ENCODE peak calls at places on chromosome 1, in seven cellular contexts. One of them, this sample, is unnamed.
A peak's percentile ranks its signal among the peaks of the same experiment; 100 is the strongest.

GRCh38 chr1:51284487-51284954 is 45.8 kb downstream of the TTC39A start:
- DNase-seq in fibroblast of pulmonary artery: peak; percentile 37
- DNase-seq in HFF-Myc: no peak
- DNase-seq in AG09309: no peak
- DNase-seq in AG04450: no peak
- DNase-seq in BJ: no peak
- DNase-seq in AG04449: no peak
- DNase-seq in this sample: no peak

GRCh38 chr1:220684890-220685289 is 5.3 kb upstream of the C1orf115 start:
- DNase-seq in fibroblast of pulmonary artery: peak; percentile 22
- DNase-seq in HFF-Myc: no peak
- DNase-seq in AG09309: no peak
- DNase-seq in AG04450: no peak
- DNase-seq in BJ: no peak
- DNase-seq in AG04449: no peak
- DNase-seq in this sample: no peak

GRCh38 chr1:171611306-171611705 is 10.7 kb upstream of the MYOCOS start:
- DNase-seq in fibroblast of pulmonary artery: peak; percentile 31
- DNase-seq in HFF-Myc: no peak
- DNase-seq in AG09309: peak; percentile 20
- DNase-seq in AG04450: no peak
- DNase-seq in BJ: no peak
- DNase-seq in AG04449: peak; percentile 17
- DNase-seq in this sample: no peak

GRCh38 chr1:1437033-1437903 is 1.8 kb downstream of the VWA1 start:
- DNase-seq in fibroblast of pulmonary artery: no peak
- DNase-seq in HFF-Myc: no peak
- DNase-seq in AG09309: no peak
- DNase-seq in AG04450: no peak
- DNase-seq in BJ: no peak
- DNase-seq in AG04449: no peak
- DNase-seq in this sample: no peak

GRCh38 chr1:165543651-165544452 is at the start of gene LRRC52:
- DNase-seq in fibroblast of pulmonary artery: no peak
- DNase-seq in HFF-Myc: no peak
- DNase-seq in AG09309: no peak
- DNase-seq in AG04450: no peak
- DNase-seq in BJ: no peak
- DNase-seq in AG04449: no peak
- DNase-seq in this sample: no peak

GRCh38 chr1:243742814-243743213 is 107.2 kb downstream of the AKT3 start:
- DNase-seq in fibroblast of pulmonary artery: peak; percentile 77
- DNase-seq in HFF-Myc: no peak
- DNase-seq in AG09309: peak; percentile 52
- DNase-seq in AG04450: peak; percentile 45
- DNase-seq in BJ: peak; percentile 48
- DNase-seq in AG04449: peak; percentile 50
- DNase-seq in this sample: no peak

GRCh38 chr1:12171206-12172041 is 4.6 kb downstream of the TNFRSF1B start:
- DNase-seq in fibroblast of pulmonary artery: no peak
- DNase-seq in HFF-Myc: no peak
- DNase-seq in AG09309: no peak
- DNase-seq in AG04450: no peak
- DNase-seq in BJ: no peak
- DNase-seq in AG04449: no peak
- DNase-seq in this sample: no peak

GRCh38 chr1:175600721-175601440 is 142.5 kb downstream of the TNR start:
- DNase-seq in fibroblast of pulmonary artery: no peak
- DNase-seq in HFF-Myc: no peak
- DNase-seq in AG09309: no peak
- DNase-seq in AG04450: no peak
- DNase-seq in BJ: no peak
- DNase-seq in AG04449: no peak
- DNase-seq in this sample: no peak

GRCh38 chr1:59390307-59390706 is 93.4 kb downstream of the FGGY start:
- DNase-seq in fibroblast of pulmonary artery: no peak
- DNase-seq in HFF-Myc: no peak
- DNase-seq in AG09309: no peak
- DNase-seq in AG04450: no peak
- DNase-seq in BJ: no peak
- DNase-seq in AG04449: no peak
- DNase-seq in this sample: no peak
- TF ChIP-seq CTCF in fibroblast of pulmonary artery: no peak
- TF ChIP-seq CTCF in HFF-Myc: no peak
- TF ChIP-seq CTCF in AG09309: no peak
- TF ChIP-seq CTCF in AG04450: no peak
- TF ChIP-seq CTCF in BJ: no peak
- TF ChIP-seq CTCF in AG04449: no peak
- TF ChIP-seq CTCF in this sample: no peak

GRCh38 chr1:54764132-54764921 is at the start of gene PARS2:
- DNase-seq in fibroblast of pulmonary artery: peak; percentile 100
- DNase-seq in HFF-Myc: peak; percentile 99
- DNase-seq in AG09309: peak; percentile 99
- DNase-seq in AG04450: peak; percentile 99
- DNase-seq in BJ: peak; percentile 99
- DNase-seq in AG04449: peak; percentile 98
- DNase-seq in this sample: peak; percentile 97

GRCh38 chr1:54766726-54767125 is 2.4 kb upstream of the PARS2 start:
- DNase-seq in fibroblast of pulmonary artery: no peak
- DNase-seq in HFF-Myc: no peak
- DNase-seq in AG09309: no peak
- DNase-seq in AG04450: no peak
- DNase-seq in BJ: no peak
- DNase-seq in AG04449: no peak
- DNase-seq in this sample: no peak

GRCh38 chr1:54767526-54767925 is 3.2 kb upstream of the PARS2 start:
- DNase-seq in fibroblast of pulmonary artery: no peak
- DNase-seq in HFF-Myc: no peak
- DNase-seq in AG09309: no peak
- DNase-seq in AG04450: no peak
- DNase-seq in BJ: no peak
- DNase-seq in AG04449: no peak
- DNase-seq in this sample: no peak

GRCh38 chr1:54764922-54765561 is 719 bp upstream of the PARS2 start:
- DNase-seq in fibroblast of pulmonary artery: no peak
- DNase-seq in HFF-Myc: no peak
- DNase-seq in AG09309: no peak
- DNase-seq in AG04450: no peak
- DNase-seq in BJ: no peak
- DNase-seq in AG04449: no peak
- DNase-seq in this sample: no peak

GRCh38 chr1:54768093-54768492 is 3.8 kb upstream of the PARS2 start:
- DNase-seq in fibroblast of pulmonary artery: peak; percentile 12
- DNase-seq in HFF-Myc: no peak
- DNase-seq in AG09309: peak; percentile 2
- DNase-seq in AG04450: no peak
- DNase-seq in BJ: no peak
- DNase-seq in AG04449: no peak
- DNase-seq in this sample: peak; percentile 20
- TF ChIP-seq CTCF in fibroblast of pulmonary artery: no peak
- TF ChIP-seq CTCF in HFF-Myc: no peak
- TF ChIP-seq CTCF in AG09309: peak; percentile 21
- TF ChIP-seq CTCF in AG04450: peak; percentile 22
- TF ChIP-seq CTCF in BJ: no peak
- TF ChIP-seq CTCF in AG04449: no peak
- TF ChIP-seq CTCF in this sample: no peak

GRCh38 chr1:225909477-225909876 is 14.6 kb downstream of the PYCR2 start:
- DNase-seq in fibroblast of pulmonary artery: no peak
- DNase-seq in HFF-Myc: no peak
- DNase-seq in AG09309: no peak
- DNase-seq in AG04450: no peak
- DNase-seq in BJ: no peak
- DNase-seq in AG04449: no peak
- DNase-seq in this sample: no peak

GRCh38 chr1:225908773-225909172 is 15.3 kb downstream of the PYCR2 start:
- DNase-seq in fibroblast of pulmonary artery: no peak
- DNase-seq in HFF-Myc: no peak
- DNase-seq in AG09309: no peak
- DNase-seq in AG04450: no peak
- DNase-seq in BJ: no peak
- DNase-seq in AG04449: no peak
- DNase-seq in this sample: no peak

GRCh38 chr1:225908013-225908640 is 15.9 kb downstream of the PYCR2 start:
- DNase-seq in fibroblast of pulmonary artery: no peak
- DNase-seq in HFF-Myc: no peak
- DNase-seq in AG09309: no peak
- DNase-seq in AG04450: no peak
- DNase-seq in BJ: no peak
- DNase-seq in AG04449: no peak
- DNase-seq in this sample: no peak

GRCh38 chr1:225914391-225914790 is 9.7 kb downstream of the PYCR2 start:
- DNase-seq in fibroblast of pulmonary artery: no peak
- DNase-seq in HFF-Myc: no peak
- DNase-seq in AG09309: no peak
- DNase-seq in AG04450: no peak
- DNase-seq in BJ: no peak
- DNase-seq in AG04449: no peak
- DNase-seq in this sample: no peak

GRCh38 chr1:225911207-225912130 is 12.6 kb downstream of the PYCR2 start:
- DNase-seq in fibroblast of pulmonary artery: peak; percentile 57
- DNase-seq in HFF-Myc: no peak
- DNase-seq in AG09309: no peak
- DNase-seq in AG04450: no peak
- DNase-seq in BJ: no peak
- DNase-seq in AG04449: no peak
- DNase-seq in this sample: peak; percentile 82
- TF ChIP-seq CTCF in fibroblast of pulmonary artery: peak; percentile 46
- TF ChIP-seq CTCF in HFF-Myc: peak; percentile 70
- TF ChIP-seq CTCF in AG09309: peak; percentile 62
- TF ChIP-seq CTCF in AG04450: peak; percentile 76
- TF ChIP-seq CTCF in BJ: peak; percentile 54
- TF ChIP-seq CTCF in AG04449: peak; percentile 77
- TF ChIP-seq CTCF in this sample: peak; percentile 78

GRCh38 chr1:81780705-81781454 is 19.9 kb upstream of the ADGRL2 start:
- DNase-seq in fibroblast of pulmonary artery: no peak
- DNase-seq in HFF-Myc: no peak
- DNase-seq in AG09309: no peak
- DNase-seq in AG04450: no peak
- DNase-seq in BJ: no peak
- DNase-seq in AG04449: no peak
- DNase-seq in this sample: no peak

DNA sequence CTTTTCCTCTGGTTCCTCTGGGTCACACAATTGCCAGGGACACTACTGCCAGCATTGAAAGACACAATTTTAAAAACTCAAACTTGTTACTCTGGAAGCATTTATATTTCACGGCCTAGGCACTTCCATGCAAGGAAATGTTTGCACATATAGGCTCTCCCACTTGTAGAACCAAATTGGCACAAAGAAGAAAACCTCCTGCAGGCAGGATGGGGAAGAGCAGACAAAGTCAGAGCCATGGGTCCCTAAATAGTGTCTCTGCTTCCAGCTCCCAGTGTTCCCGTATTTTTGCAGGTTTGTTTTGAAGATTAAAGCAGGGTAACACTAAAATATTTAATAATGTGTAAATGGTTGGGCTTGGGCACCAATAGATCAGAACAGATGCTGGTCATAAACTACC is 19.0 kb upstream of the ADGRL2 start:
- DNase-seq in fibroblast of pulmonary artery: no peak
- DNase-seq in HFF-Myc: no peak
- DNase-seq in AG09309: no peak
- DNase-seq in AG04450: no peak
- DNase-seq in BJ: no peak
- DNase-seq in AG04449: no peak
- DNase-seq in this sample: no peak
- TF ChIP-seq CTCF in fibroblast of pulmonary artery: peak; percentile 12
- TF ChIP-seq CTCF in HFF-Myc: no peak
- TF ChIP-seq CTCF in AG09309: no peak
- TF ChIP-seq CTCF in AG04450: peak; percentile 21
- TF ChIP-seq CTCF in BJ: peak; percentile 15
- TF ChIP-seq CTCF in AG04449: no peak
- TF ChIP-seq CTCF in this sample: peak; percentile 48

GRCh38 chr1:3101127-3101939 is 32.3 kb downstream of the PRDM16 start:
- DNase-seq in fibroblast of pulmonary artery: no peak
- DNase-seq in HFF-Myc: no peak
- DNase-seq in AG09309: no peak
- DNase-seq in AG04450: no peak
- DNase-seq in BJ: no peak
- DNase-seq in AG04449: no peak
- DNase-seq in this sample: no peak
- TF ChIP-seq CTCF in fibroblast of pulmonary artery: no peak
- TF ChIP-seq CTCF in HFF-Myc: no peak
- TF ChIP-seq CTCF in AG09309: no peak
- TF ChIP-seq CTCF in AG04450: no peak
- TF ChIP-seq CTCF in BJ: no peak
- TF ChIP-seq CTCF in AG04449: no peak
- TF ChIP-seq CTCF in this sample: no peak

GRCh38 chr1:18247151-18247550 is 139.6 kb downstream of the IGSF21 start:
- DNase-seq in fibroblast of pulmonary artery: no peak
- DNase-seq in HFF-Myc: no peak
- DNase-seq in AG09309: no peak
- DNase-seq in AG04450: no peak
- DNase-seq in BJ: no peak
- DNase-seq in AG04449: no peak
- DNase-seq in this sample: no peak

GRCh38 chr1:18244762-18245161 is 137.2 kb downstream of the IGSF21 start:
- DNase-seq in fibroblast of pulmonary artery: no peak
- DNase-seq in HFF-Myc: no peak
- DNase-seq in AG09309: no peak
- DNase-seq in AG04450: no peak
- DNase-seq in BJ: no peak
- DNase-seq in AG04449: no peak
- DNase-seq in this sample: no peak

GRCh38 chr1:18243503-18244175 is 136.0 kb downstream of the IGSF21 start:
- DNase-seq in fibroblast of pulmonary artery: no peak
- DNase-seq in HFF-Myc: no peak
- DNase-seq in AG09309: no peak
- DNase-seq in AG04450: no peak
- DNase-seq in BJ: no peak
- DNase-seq in AG04449: no peak
- DNase-seq in this sample: no peak

GRCh38 chr1:18249691-18250090 is 142.1 kb downstream of the IGSF21 start:
- DNase-seq in fibroblast of pulmonary artery: no peak
- DNase-seq in HFF-Myc: no peak
- DNase-seq in AG09309: no peak
- DNase-seq in AG04450: no peak
- DNase-seq in BJ: no peak
- DNase-seq in AG04449: no peak
- DNase-seq in this sample: no peak

GRCh38 chr1:18246543-18246942 is 138.9 kb downstream of the IGSF21 start:
- DNase-seq in fibroblast of pulmonary artery: no peak
- DNase-seq in HFF-Myc: no peak
- DNase-seq in AG09309: no peak
- DNase-seq in AG04450: no peak
- DNase-seq in BJ: no peak
- DNase-seq in AG04449: no peak
- DNase-seq in this sample: no peak
- TF ChIP-seq CTCF in fibroblast of pulmonary artery: no peak
- TF ChIP-seq CTCF in HFF-Myc: no peak
- TF ChIP-seq CTCF in AG09309: no peak
- TF ChIP-seq CTCF in AG04450: no peak
- TF ChIP-seq CTCF in BJ: no peak
- TF ChIP-seq CTCF in AG04449: no peak
- TF ChIP-seq CTCF in this sample: no peak